ENCODE peak calls at places on chromosomes 5 and 9, in four cellular contexts. U is colonic mucosa, P is osteocyte, H is stomach. M is an unnamed sample.

GRCh38 chr5:13771011-13771571 is 173.4 kb downstream of the DNAH5 start:
- DNase-seq in H (no peak), P (no peak), U (no peak), M (no peak)

GRCh38 chr9:105651806-105652205 is 10.5 kb upstream of the TAL2 start:
- DNase-seq in U (no peak), H (no peak), P (no peak), M (no peak)

GRCh38 chr5:169474226-169474625 is 109.3 kb upstream of the SPDL1 start:
- DNase-seq in P (no peak), H (no peak), U (no peak), M (no peak)

GRCh38 chr5:177606071-177607051 is 6.4 kb downstream of the B4GALT7 start:
- DNase-seq in H (no peak), U (no peak), P (no peak), M (no peak)

GRCh38 chr5:170848033-170848432 is 13.8 kb upstream of the RANBP17 start:
- DNase-seq in H (no peak), U (no peak), P (no peak), M (no peak)

GRCh38 chr9:105290401-105290800 is 46.0 kb downstream of the SLC44A1 start:
- DNase-seq in P (no peak), H (no peak), U (no peak), M (no peak)

GRCh38 chr5:155466851-155467250 is 453.3 kb downstream of the KIF4B start:
- DNase-seq in P (no peak), U (no peak), H (no peak), M (no peak)

GRCh38 chr5:100788417-100788816 is 114.7 kb downstream of the ST8SIA4 start:
- DNase-seq in U (no peak), P (no peak), H (no peak), M (no peak)

GRCh38 chr5:143129203-143129602 is 274.3 kb downstream of the NR3C1 start:
- DNase-seq in H (no peak), P (no peak), U (no peak), M (no peak)

GRCh38 chr5:23507278-23507685 is at the start of gene PRDM9:
- DNase-seq in U (no peak), H (no peak), P (no peak), M (no peak)

GRCh38 chr9:136517950-136518349 is 27.9 kb downstream of the NOTCH1 start:
- DNase-seq in P (no peak), H (no peak), U (no peak), M (no peak)

GRCh38 chr9:136517012-136517743 is 28.7 kb downstream of the NOTCH1 start:
- DNase-seq in H (no peak), P (no peak), U (no peak), M (no peak)

GRCh38 chr9:136515276-136515675 is 30.6 kb downstream of the NOTCH1 start:
- DNase-seq in P (no peak), U (no peak), H (no peak), M (no peak)

GRCh38 chr9:136514022-136514714 is 31.3 kb upstream of the SEC16A start:
- DNase-seq in H (no peak), U (no peak), P (no peak), M (no peak)

DNA sequence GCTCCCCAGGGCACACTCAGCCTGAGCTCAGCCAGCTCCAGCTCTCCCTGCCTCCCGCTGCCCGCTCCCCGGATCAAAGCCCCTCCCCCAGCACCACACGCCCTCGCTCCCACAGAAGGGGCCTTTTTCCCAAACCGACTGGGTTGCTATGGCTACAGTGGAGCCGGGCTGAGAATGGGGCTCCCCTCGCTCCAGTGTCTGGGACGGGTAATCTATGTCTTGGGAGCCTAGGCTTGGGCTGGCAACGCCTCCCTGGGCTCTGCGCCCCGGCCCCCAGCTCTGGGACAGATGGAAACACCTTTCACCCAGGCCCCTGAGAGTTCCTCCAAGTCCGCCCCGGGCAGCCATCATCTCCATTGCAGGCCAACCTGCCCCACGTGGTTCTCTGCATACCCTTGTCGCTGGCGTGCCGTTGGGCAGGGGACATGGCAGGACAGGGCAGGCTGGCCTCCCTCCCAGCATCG is 29.6 kb downstream of the NOTCH1 start:
- DNase-seq in H (no peak), U (no peak), P (no peak), M (no peak)
- TF ChIP-seq CTCF in H (no peak), U (no peak), P (no peak), M (no peak)

GRCh38 chr9:96688745-96689464 is 33.8 kb upstream of the PRXL2C start:
- DNase-seq in P (no peak), H (no peak), U (no peak), M (no peak)

GRCh38 chr9:96680812-96681499 is 25.8 kb upstream of the PRXL2C start:
- DNase-seq in U (no peak), H (no peak), P (no peak), M (no peak)

GRCh38 chr9:96691326-96691725 is 36.2 kb upstream of the PRXL2C start:
- DNase-seq in P (no peak), H (no peak), U (no peak), M (no peak)

GRCh38 chr9:96688215-96688614 is 33.1 kb upstream of the PRXL2C start:
- DNase-seq in U (no peak), P (no peak), H (no peak), M (no peak)

GRCh38 chr9:96686638-96687335 is 31.7 kb upstream of the PRXL2C start:
- DNase-seq in U (peak), H (peak), P (peak), M (peak)
- TF ChIP-seq CTCF in U (peak), H (no peak), P (peak), M (peak)

DNA sequence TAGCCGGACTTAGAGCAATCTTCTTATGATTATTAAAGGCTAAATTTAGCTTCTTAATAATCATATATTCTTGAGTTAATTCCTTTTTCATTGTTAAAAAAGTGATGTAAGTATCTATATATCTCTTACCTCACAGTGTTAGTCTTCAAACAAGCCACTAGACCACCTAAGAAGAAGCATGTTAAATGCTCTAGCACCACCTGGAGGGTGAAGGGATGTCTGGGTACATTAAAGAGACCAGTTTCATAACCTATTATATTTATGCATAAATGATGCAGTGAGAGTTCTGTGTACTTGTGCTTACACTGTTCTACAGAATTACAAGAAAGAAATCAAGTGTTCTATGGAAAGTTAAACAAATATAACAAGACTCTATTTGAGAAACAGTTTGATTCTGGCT is 55.9 kb upstream of the SLCO6A1 start:
- DNase-seq in P (no peak), H (no peak), U (no peak), M (no peak)
- TF ChIP-seq CTCF in P (peak), H (no peak), U (no peak), M (peak)

GRCh38 chr9:93184439-93185221 is 691 bp downstream of the WNK2 start:
- DNase-seq in H (no peak), U (peak), P (no peak), M (peak)
- TF ChIP-seq CTCF in H (no peak), U (no peak), P (no peak), M (no peak)

DNA sequence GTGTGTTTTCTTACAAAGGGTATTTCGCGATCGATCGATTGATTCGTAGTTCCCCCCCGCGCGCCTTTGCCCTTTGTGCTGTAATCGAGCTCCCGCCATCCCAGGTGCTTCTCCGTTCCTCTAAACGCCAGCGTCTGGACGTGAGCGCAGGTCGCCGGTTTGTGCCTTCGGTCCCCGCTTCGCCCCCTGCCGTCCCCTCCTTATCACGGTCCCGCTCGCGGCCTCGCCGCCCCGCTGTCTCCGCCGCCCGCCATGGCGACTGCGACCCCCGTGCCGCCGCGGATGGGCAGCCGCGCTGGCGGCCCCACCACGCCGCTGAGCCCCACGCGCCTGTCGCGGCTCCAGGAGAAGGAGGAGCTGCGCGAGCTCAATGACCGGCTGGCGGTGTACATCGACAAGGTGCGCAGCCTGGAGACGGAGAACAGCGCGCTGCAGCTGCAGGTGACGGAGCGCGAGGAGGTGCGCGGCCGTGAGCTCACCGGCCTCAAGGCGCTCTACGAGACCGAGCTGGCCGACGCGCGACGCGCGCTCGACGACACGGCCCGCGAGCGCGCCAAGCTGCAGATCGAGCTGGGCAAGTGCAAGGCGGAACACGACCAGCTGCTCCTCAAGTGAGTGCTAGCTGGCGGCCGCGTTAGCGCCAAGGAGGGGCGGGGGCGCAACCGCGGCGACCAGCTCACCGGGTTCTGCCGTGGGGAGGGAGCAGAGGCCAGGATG is 479 bp downstream of the LMNB1 start:
- DNase-seq in U (peak), H (peak), P (peak), M (peak)
- TF ChIP-seq CTCF in U (no peak), H (no peak), P (peak), M (peak)

GRCh38 chr5:163976691-163977090 is 471.3 kb downstream of the MAT2B start:
- DNase-seq in U (no peak), P (no peak), H (no peak), M (no peak)

GRCh38 chr5:163978897-163979296 is 473.5 kb downstream of the MAT2B start:
- DNase-seq in P (no peak), U (no peak), H (no peak), M (no peak)
- TF ChIP-seq CTCF in P (no peak), U (no peak), H (no peak), M (peak)

GRCh38 chr9:131419029-131419614 is 25.2 kb downstream of the PRRC2B start:
- DNase-seq in H (no peak), P (no peak), U (no peak), M (no peak)

GRCh38 chr9:131419716-131420115 is 25.8 kb downstream of the PRRC2B start:
- DNase-seq in H (no peak), P (no peak), U (no peak), M (no peak)

GRCh38 chr9:131421691-131422090 is 27.8 kb downstream of the PRRC2B start:
- DNase-seq in H (no peak), P (no peak), U (no peak), M (no peak)

GRCh38 chr9:131422241-131422792 is 28.4 kb downstream of the PRRC2B start:
- DNase-seq in P (no peak), U (no peak), H (no peak), M (no peak)

DNA sequence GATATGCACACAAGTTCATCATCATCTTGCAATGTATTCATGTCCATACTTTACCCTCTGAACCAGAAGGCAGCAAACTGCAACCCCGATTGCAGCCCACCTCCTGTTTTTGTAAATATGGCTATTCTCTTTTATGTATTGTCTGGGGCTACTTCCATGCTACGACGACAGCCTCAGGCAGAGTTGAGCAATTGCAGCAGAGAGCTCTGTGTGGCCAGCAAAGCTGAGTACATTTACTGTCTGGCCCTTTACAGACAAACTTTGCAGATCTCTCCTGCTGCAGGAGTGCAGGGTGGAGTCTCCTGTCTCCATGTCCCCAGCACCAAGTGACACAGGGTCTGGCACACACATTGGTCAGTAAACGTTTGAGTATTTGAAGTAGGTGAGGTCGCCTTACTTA is 27.0 kb downstream of the PRRC2B start:
- DNase-seq in H (no peak), U (no peak), P (no peak), M (no peak)
- TF ChIP-seq CTCF in H (no peak), U (no peak), P (no peak), M (no peak)

DNA sequence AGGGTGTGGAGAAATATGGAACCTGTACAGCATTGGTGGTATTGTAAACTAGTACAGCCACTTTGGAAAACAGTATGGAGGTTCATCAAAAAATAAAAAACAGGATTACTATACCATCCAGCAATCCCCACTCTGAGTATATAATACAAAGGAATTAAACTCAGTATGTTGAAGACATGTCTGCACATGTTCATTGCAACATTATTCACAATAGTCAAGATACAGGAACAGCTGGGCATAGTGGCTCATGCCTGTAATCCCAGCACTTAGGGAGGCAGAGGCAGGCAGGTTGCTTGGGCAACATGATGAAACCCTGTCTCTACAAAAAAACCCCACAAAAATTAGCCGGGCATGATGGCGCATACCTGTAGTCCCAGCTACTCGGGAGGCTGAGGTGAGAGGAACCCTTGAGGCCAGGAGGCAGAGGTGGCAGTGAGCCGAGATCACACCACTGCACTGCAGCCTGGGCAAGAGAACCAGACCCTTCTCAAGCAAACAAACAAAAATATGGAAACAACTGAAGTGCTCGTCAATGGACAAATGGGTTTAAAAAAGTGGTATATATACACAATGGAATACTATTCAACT is 63.6 kb downstream of the TMEM174 start:
- DNase-seq in H (no peak), U (no peak), P (no peak), M (no peak)
- TF ChIP-seq CTCF in H (no peak), U (no peak), P (no peak), M (no peak)

DNA sequence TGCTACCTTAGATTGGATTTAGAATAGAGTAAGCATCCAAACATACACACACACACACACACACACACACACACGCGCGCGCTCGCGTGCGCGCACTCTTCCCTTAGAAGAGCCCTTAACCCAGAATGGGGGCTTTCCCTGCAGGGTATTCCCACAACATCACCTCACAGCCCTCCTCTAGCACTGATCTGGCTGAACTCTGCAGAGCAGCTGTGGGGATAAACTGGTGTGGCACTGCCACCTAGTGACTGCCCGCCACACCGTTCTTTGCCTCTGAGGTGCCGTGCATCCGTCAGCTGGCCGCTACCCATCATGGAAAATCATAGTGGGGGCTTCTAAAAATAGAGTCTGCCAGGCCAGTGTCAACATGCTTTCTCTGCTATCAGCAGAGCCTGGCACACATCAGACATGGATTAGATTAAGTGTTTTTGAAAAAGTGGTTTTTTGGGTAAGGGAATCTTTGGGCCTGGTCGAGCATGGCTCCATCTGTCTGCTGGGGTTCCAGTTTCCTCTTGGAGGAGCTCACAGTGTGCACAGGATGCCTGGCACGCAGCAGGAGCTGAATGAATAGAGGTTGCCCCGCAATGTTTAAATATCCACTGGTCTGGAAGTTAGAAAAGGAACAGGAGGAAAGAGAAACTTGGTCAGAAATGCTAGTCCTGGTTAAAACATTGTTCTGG is 88.1 kb downstream of the KCNN2 start:
- DNase-seq in P (peak), H (peak), U (peak), M (peak)
- TF ChIP-seq CTCF in P (peak), H (no peak), U (peak), M (peak)

M was measured in progenitor cell of endocrine pancreas.